ENCODE peak calls at places on chromosomes 16 and 17, in ten cellular contexts. One of them, this sample, is unnamed.

GRCh38 chr16:11595908-11596504 is 9.3 kb upstream of the LITAF start:
- DNase-seq in pancreas: no peak
- DNase-seq in stomach: no peak
- DNase-seq in GM23248: no peak
- DNase-seq in fibroblast of mammary gland: no peak
- DNase-seq in AG09309: no peak
- DNase-seq in cardiac muscle cell: no peak
- DNase-seq in endodermal cell: no peak
- DNase-seq in Jurkat, Clone E6-1: no peak
- DNase-seq in left ventricle myocardium inferior: no peak
- DNase-seq in this sample: no peak

GRCh38 chr16:50666658-50667496 is 14.2 kb downstream of the SNX20 start:
- DNase-seq in cardiac muscle cell: no peak
- DNase-seq in Jurkat, Clone E6-1: peak; percentile 29
- DNase-seq in left ventricle myocardium inferior: no peak
- DNase-seq in GM23248: no peak
- DNase-seq in fibroblast of mammary gland: no peak
- DNase-seq in stomach: no peak
- DNase-seq in pancreas: no peak
- DNase-seq in AG09309: no peak
- DNase-seq in endodermal cell: peak; percentile 74
- DNase-seq in this sample: no peak

GRCh38 chr17:76865174-76865573 is 3.0 kb upstream of the MGAT5B start:
- DNase-seq in left ventricle myocardium inferior: no peak
- DNase-seq in fibroblast of mammary gland: no peak
- DNase-seq in stomach: no peak
- DNase-seq in Jurkat, Clone E6-1: no peak
- DNase-seq in GM23248: no peak
- DNase-seq in cardiac muscle cell: no peak
- DNase-seq in pancreas: no peak
- DNase-seq in AG09309: no peak
- DNase-seq in endodermal cell: no peak
- DNase-seq in this sample: no peak

GRCh38 chr17:38451030-38451839 is 23.0 kb downstream of the ARHGAP23 start:
- DNase-seq in pancreas: no peak
- DNase-seq in endodermal cell: peak; percentile 97
- DNase-seq in cardiac muscle cell: peak; percentile 46
- DNase-seq in fibroblast of mammary gland: no peak
- DNase-seq in stomach: no peak
- DNase-seq in left ventricle myocardium inferior: peak; percentile 65
- DNase-seq in AG09309: no peak
- DNase-seq in Jurkat, Clone E6-1: no peak
- DNase-seq in GM23248: peak; percentile 71
- DNase-seq in this sample: peak; percentile 31

GRCh38 chr16:63744077-63744874 is 1377.6 kb downstream of the CDH11 start:
- DNase-seq in Jurkat, Clone E6-1: no peak
- DNase-seq in AG09309: no peak
- DNase-seq in GM23248: no peak
- DNase-seq in pancreas: peak; percentile 57
- DNase-seq in stomach: no peak
- DNase-seq in left ventricle myocardium inferior: no peak
- DNase-seq in endodermal cell: no peak
- DNase-seq in cardiac muscle cell: peak; percentile 0
- DNase-seq in fibroblast of mammary gland: no peak
- DNase-seq in this sample: no peak

GRCh38 chr17:48589831-48590602 is at the start of gene HOXB3:
- DNase-seq in cardiac muscle cell: no peak
- DNase-seq in AG09309: no peak
- DNase-seq in left ventricle myocardium inferior: no peak
- DNase-seq in GM23248: no peak
- DNase-seq in fibroblast of mammary gland: no peak
- DNase-seq in pancreas: no peak
- DNase-seq in endodermal cell: peak; percentile 65
- DNase-seq in Jurkat, Clone E6-1: no peak
- DNase-seq in stomach: no peak
- DNase-seq in this sample: no peak

GRCh38 chr16:48622456-48623303 is 12.7 kb upstream of the N4BP1 start:
- DNase-seq in AG09309: no peak
- DNase-seq in endodermal cell: no peak
- DNase-seq in cardiac muscle cell: no peak
- DNase-seq in GM23248: no peak
- DNase-seq in Jurkat, Clone E6-1: no peak
- DNase-seq in left ventricle myocardium inferior: no peak
- DNase-seq in fibroblast of mammary gland: no peak
- DNase-seq in pancreas: no peak
- DNase-seq in stomach: peak; percentile 17
- DNase-seq in this sample: no peak

GRCh38 chr16:50372611-50373344 is 4.0 kb upstream of the BRD7 start:
- DNase-seq in pancreas: peak; percentile 64
- DNase-seq in AG09309: peak; percentile 4
- DNase-seq in Jurkat, Clone E6-1: no peak
- DNase-seq in GM23248: peak; percentile 69
- DNase-seq in endodermal cell: no peak
- DNase-seq in cardiac muscle cell: peak; percentile 49
- DNase-seq in stomach: no peak
- DNase-seq in left ventricle myocardium inferior: peak; percentile 53
- DNase-seq in fibroblast of mammary gland: peak; percentile 71
- DNase-seq in this sample: no peak

GRCh38 chr16:70753228-70753627 is 47.7 kb downstream of the VAC14 start:
- DNase-seq in left ventricle myocardium inferior: no peak
- DNase-seq in stomach: no peak
- DNase-seq in fibroblast of mammary gland: no peak
- DNase-seq in pancreas: peak; percentile 28
- DNase-seq in AG09309: no peak
- DNase-seq in Jurkat, Clone E6-1: no peak
- DNase-seq in endodermal cell: no peak
- DNase-seq in cardiac muscle cell: no peak
- DNase-seq in GM23248: peak; percentile 31
- DNase-seq in this sample: no peak

GRCh38 chr16:70750893-70751467 is 50.0 kb downstream of the VAC14 start:
- DNase-seq in Jurkat, Clone E6-1: no peak
- DNase-seq in left ventricle myocardium inferior: peak; percentile 76
- DNase-seq in AG09309: no peak
- DNase-seq in stomach: peak; percentile 47
- DNase-seq in GM23248: peak; percentile 91
- DNase-seq in pancreas: peak; percentile 40
- DNase-seq in fibroblast of mammary gland: peak; percentile 100
- DNase-seq in cardiac muscle cell: peak; percentile 15
- DNase-seq in endodermal cell: no peak
- DNase-seq in this sample: peak; percentile 87

GRCh38 chr16:70749681-70750601 is 51.0 kb downstream of the VAC14 start:
- DNase-seq in left ventricle myocardium inferior: no peak
- DNase-seq in fibroblast of mammary gland: peak; percentile 33
- DNase-seq in GM23248: no peak
- DNase-seq in pancreas: peak; percentile 55
- DNase-seq in endodermal cell: peak; percentile 65
- DNase-seq in stomach: no peak
- DNase-seq in AG09309: no peak
- DNase-seq in cardiac muscle cell: no peak
- DNase-seq in Jurkat, Clone E6-1: no peak
- DNase-seq in this sample: no peak

GRCh38 chr16:70752381-70752780 is 48.6 kb downstream of the VAC14 start:
- DNase-seq in GM23248: no peak
- DNase-seq in pancreas: peak; percentile 35
- DNase-seq in cardiac muscle cell: no peak
- DNase-seq in AG09309: no peak
- DNase-seq in left ventricle myocardium inferior: no peak
- DNase-seq in stomach: no peak
- DNase-seq in endodermal cell: no peak
- DNase-seq in fibroblast of mammary gland: no peak
- DNase-seq in Jurkat, Clone E6-1: no peak
- DNase-seq in this sample: no peak

DNA sequence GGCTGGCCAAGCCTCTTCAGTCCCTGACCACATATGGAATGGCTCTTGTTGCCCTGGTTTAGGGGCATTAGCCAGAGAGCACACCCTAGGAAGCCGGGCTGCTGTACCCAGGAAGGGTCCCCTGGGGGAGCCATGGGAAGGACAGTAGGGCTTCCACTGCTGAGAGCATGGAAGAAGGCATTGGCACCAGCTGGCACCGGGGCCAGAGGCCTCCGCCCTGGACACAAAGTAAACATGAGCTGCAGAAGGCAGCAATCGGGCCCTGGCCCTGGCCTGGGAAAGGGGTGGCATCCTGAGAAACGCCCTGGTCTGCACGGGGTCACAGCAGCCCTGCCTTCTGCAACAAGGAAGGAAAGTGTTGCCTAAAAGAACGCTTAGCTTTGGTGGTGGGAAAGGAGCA is 49.4 kb downstream of the VAC14 start:
- DNase-seq in pancreas: peak; percentile 65
- DNase-seq in Jurkat, Clone E6-1: no peak
- DNase-seq in stomach: peak; percentile 55
- DNase-seq in cardiac muscle cell: no peak
- DNase-seq in GM23248: no peak
- DNase-seq in endodermal cell: no peak
- DNase-seq in fibroblast of mammary gland: no peak
- DNase-seq in AG09309: no peak
- DNase-seq in left ventricle myocardium inferior: no peak
- DNase-seq in this sample: no peak
- H3K4me3 ChIP-seq in pancreas: no peak overlapping the region
- H3K4me3 ChIP-seq in Jurkat, Clone E6-1: no peak overlapping the region
- H3K4me3 ChIP-seq in stomach: no peak overlapping the region
- H3K4me3 ChIP-seq in cardiac muscle cell: no peak overlapping the region
- H3K4me3 ChIP-seq in GM23248: no peak overlapping the region
- H3K4me3 ChIP-seq in endodermal cell: no peak overlapping the region
- H3K4me3 ChIP-seq in fibroblast of mammary gland: no peak overlapping the region
- H3K4me3 ChIP-seq in AG09309: no peak overlapping the region
- H3K4me3 ChIP-seq in left ventricle myocardium inferior: no peak overlapping the region
- H3K4me3 ChIP-seq in this sample: no peak overlapping the region

GRCh38 chr16:397135-397661 is at the start of gene NME4:
- DNase-seq in GM23248: peak; percentile 77
- DNase-seq in Jurkat, Clone E6-1: no peak
- DNase-seq in endodermal cell: peak; percentile 85
- DNase-seq in fibroblast of mammary gland: no peak
- DNase-seq in stomach: no peak
- DNase-seq in left ventricle myocardium inferior: no peak
- DNase-seq in AG09309: no peak
- DNase-seq in cardiac muscle cell: peak; percentile 69
- DNase-seq in pancreas: peak; percentile 85
- DNase-seq in this sample: no peak

GRCh38 chr16:397736-398332 is 835 bp downstream of the NME4 start:
- DNase-seq in fibroblast of mammary gland: peak; percentile 53
- DNase-seq in GM23248: peak; percentile 92
- DNase-seq in cardiac muscle cell: peak; percentile 85
- DNase-seq in AG09309: no peak
- DNase-seq in pancreas: peak; percentile 93
- DNase-seq in Jurkat, Clone E6-1: no peak
- DNase-seq in endodermal cell: peak; percentile 95
- DNase-seq in stomach: peak; percentile 82
- DNase-seq in left ventricle myocardium inferior: peak; percentile 74
- DNase-seq in this sample: peak; percentile 24

GRCh38 chr16:396605-397004 is 394 bp upstream of the NME4 start:
- DNase-seq in AG09309: no peak
- DNase-seq in left ventricle myocardium inferior: peak; percentile 56
- DNase-seq in endodermal cell: peak; percentile 83
- DNase-seq in GM23248: peak; percentile 89
- DNase-seq in pancreas: no peak
- DNase-seq in stomach: no peak
- DNase-seq in fibroblast of mammary gland: peak; percentile 46
- DNase-seq in cardiac muscle cell: peak; percentile 68
- DNase-seq in Jurkat, Clone E6-1: no peak
- DNase-seq in this sample: no peak

GRCh38 chr16:398551-399277 is 1.7 kb downstream of the NME4 start:
- DNase-seq in fibroblast of mammary gland: no peak
- DNase-seq in Jurkat, Clone E6-1: no peak
- DNase-seq in AG09309: no peak
- DNase-seq in GM23248: no peak
- DNase-seq in left ventricle myocardium inferior: no peak
- DNase-seq in pancreas: peak; percentile 83
- DNase-seq in cardiac muscle cell: no peak
- DNase-seq in endodermal cell: peak; percentile 86
- DNase-seq in stomach: no peak
- DNase-seq in this sample: no peak

DNA sequence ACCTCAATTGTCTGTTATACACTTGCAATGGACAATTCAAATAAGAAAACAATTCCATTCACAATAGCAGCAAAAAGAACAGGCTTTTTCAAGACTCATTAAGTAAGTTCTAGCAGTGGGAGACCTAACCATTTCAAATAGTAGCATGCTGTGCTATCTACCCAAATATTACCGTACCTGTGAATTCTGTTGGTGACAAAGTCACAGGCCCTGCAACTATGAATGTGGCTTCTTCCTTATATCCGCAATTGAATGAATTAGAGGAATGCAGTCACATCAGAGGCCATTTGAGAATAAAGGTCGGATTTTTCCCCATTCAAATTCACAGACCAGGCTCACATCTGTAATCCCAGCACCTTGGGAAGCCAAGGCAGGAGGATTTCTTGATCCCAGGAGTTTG is 800 bp upstream of the NME4 start:
- DNase-seq in AG09309: no peak
- DNase-seq in fibroblast of mammary gland: no peak
- DNase-seq in endodermal cell: no peak
- DNase-seq in stomach: no peak
- DNase-seq in cardiac muscle cell: no peak
- DNase-seq in GM23248: no peak
- DNase-seq in left ventricle myocardium inferior: no peak
- DNase-seq in pancreas: no peak
- DNase-seq in Jurkat, Clone E6-1: no peak
- DNase-seq in this sample: no peak
- H3K4me3 ChIP-seq in AG09309: no peak overlapping the region
- H3K4me3 ChIP-seq in fibroblast of mammary gland: no peak overlapping the region
- H3K4me3 ChIP-seq in endodermal cell: peak overlapping the region; percentile 74
- H3K4me3 ChIP-seq in stomach: peak overlapping the region; percentile 62
- H3K4me3 ChIP-seq in cardiac muscle cell: peak overlapping the region; percentile 96
- H3K4me3 ChIP-seq in GM23248: peak overlapping the region; percentile 77
- H3K4me3 ChIP-seq in left ventricle myocardium inferior: peak overlapping the region; percentile 75
- H3K4me3 ChIP-seq in pancreas: peak overlapping the region; percentile 54
- H3K4me3 ChIP-seq in Jurkat, Clone E6-1: peak overlapping the region; percentile 46
- H3K4me3 ChIP-seq in this sample: peak overlapping the region; percentile 40

DNA sequence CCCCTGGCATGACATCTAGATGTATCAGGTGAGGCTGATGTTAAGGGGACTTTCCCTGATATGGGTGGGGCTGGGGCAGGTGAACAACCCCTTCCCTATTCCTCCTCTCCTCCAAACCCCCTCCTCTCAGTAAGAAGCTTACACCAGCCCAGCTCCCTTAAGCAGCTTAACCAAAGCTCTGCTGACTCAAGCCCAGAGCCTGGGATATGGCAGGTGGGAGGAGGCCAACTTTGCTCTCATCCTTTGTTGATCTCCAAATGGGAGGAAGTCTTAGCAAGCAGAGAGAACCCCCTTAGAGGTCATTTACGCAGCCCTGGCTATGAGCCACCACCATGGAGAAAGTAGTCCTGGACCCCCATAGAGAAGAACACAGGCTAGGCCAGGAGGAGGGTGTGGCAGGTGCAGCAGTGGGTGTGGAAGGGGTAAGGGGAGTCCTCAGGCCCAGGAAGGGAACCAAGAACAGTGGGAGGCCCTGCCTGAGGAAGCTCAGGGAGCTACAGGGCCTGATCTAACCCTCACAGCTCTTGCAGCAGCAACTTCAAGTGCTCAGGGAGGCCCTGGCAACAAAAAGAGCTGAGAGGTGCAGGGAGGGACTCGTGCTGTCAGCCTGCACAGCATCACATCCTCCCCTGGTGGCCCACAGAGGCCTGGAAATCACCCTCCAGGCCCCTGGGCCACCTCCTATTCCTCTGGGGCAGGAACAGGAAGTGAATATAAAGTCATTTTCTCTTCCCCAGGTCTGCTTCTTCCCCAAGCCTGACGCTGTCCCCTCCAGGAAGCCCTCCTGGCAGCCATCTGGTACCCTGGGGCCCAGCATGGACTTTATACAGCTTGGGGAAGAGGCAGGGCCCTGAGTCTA is 2.9 kb downstream of the UNC119 start:
- DNase-seq in stomach: no peak
- DNase-seq in pancreas: peak; percentile 30
- DNase-seq in Jurkat, Clone E6-1: peak; percentile 19
- DNase-seq in endodermal cell: peak; percentile 55
- DNase-seq in AG09309: no peak
- DNase-seq in fibroblast of mammary gland: no peak
- DNase-seq in GM23248: no peak
- DNase-seq in left ventricle myocardium inferior: no peak
- DNase-seq in cardiac muscle cell: no peak
- DNase-seq in this sample: no peak
- H3K4me3 ChIP-seq in stomach: no peak overlapping the region
- H3K4me3 ChIP-seq in pancreas: no peak overlapping the region
- H3K4me3 ChIP-seq in Jurkat, Clone E6-1: no peak overlapping the region
- H3K4me3 ChIP-seq in endodermal cell: no peak overlapping the region
- H3K4me3 ChIP-seq in AG09309: no peak overlapping the region
- H3K4me3 ChIP-seq in fibroblast of mammary gland: no peak overlapping the region
- H3K4me3 ChIP-seq in GM23248: no peak overlapping the region
- H3K4me3 ChIP-seq in left ventricle myocardium inferior: no peak overlapping the region
- H3K4me3 ChIP-seq in cardiac muscle cell: no peak overlapping the region
- H3K4me3 ChIP-seq in this sample: no peak overlapping the region

GRCh38 chr17:21376835-21377690 is 906 bp downstream of the KCNJ12 start:
- DNase-seq in AG09309: no peak
- DNase-seq in GM23248: peak; percentile 73
- DNase-seq in left ventricle myocardium inferior: no peak
- DNase-seq in endodermal cell: peak; percentile 85
- DNase-seq in fibroblast of mammary gland: peak; percentile 24
- DNase-seq in stomach: peak; percentile 52
- DNase-seq in cardiac muscle cell: peak; percentile 71
- DNase-seq in Jurkat, Clone E6-1: no peak
- DNase-seq in pancreas: peak; percentile 42
- DNase-seq in this sample: no peak
- H3K4me3 ChIP-seq in AG09309: peak overlapping the region; percentile 35
- H3K4me3 ChIP-seq in GM23248: peak overlapping the region; percentile 67
- H3K4me3 ChIP-seq in left ventricle myocardium inferior: peak overlapping the region; percentile 77
- H3K4me3 ChIP-seq in endodermal cell: peak overlapping the region; percentile 83
- H3K4me3 ChIP-seq in fibroblast of mammary gland: peak overlapping the region; percentile 3
- H3K4me3 ChIP-seq in stomach: peak overlapping the region; percentile 73
- H3K4me3 ChIP-seq in cardiac muscle cell: peak overlapping the region; percentile 69
- H3K4me3 ChIP-seq in Jurkat, Clone E6-1: no peak overlapping the region
- H3K4me3 ChIP-seq in pancreas: peak overlapping the region; percentile 33
- H3K4me3 ChIP-seq in this sample: peak overlapping the region; percentile 34